ENCODE peak calls at places on chromosomes 7 and 10, in five cellular contexts. One of them, this sample, is unnamed. For H3K4me1, the result is how much of the 10 kb centered on the place peaks cover.

GRCh38 chr7:151918444-151918843 is 37.8 kb upstream of the GALNTL5 start:
- DNase-seq in fibroblast of lung: no peak
- DNase-seq in NT2/D1: no peak
- DNase-seq in aorta: no peak
- DNase-seq in tibial artery: peak
- DNase-seq in this sample: no peak

GRCh38 chr7:141513720-141514119 is 37.5 kb upstream of the AGK start:
- DNase-seq in fibroblast of lung: no peak
- DNase-seq in NT2/D1: no peak
- DNase-seq in aorta: no peak
- DNase-seq in tibial artery: no peak
- DNase-seq in this sample: no peak

GRCh38 chr7:108420482-108420908 is 35.7 kb downstream of the NRCAM start:
- DNase-seq in fibroblast of lung: no peak
- DNase-seq in NT2/D1: no peak
- DNase-seq in aorta: no peak
- DNase-seq in tibial artery: no peak
- DNase-seq in this sample: no peak

GRCh38 chr7:47482013-47482761 is 99.7 kb downstream of the TNS3 start:
- DNase-seq in fibroblast of lung: peak
- DNase-seq in NT2/D1: no peak
- DNase-seq in aorta: peak
- DNase-seq in tibial artery: peak
- DNase-seq in this sample: peak

GRCh38 chr10:8577681-8578080 is 523.2 kb downstream of the GATA3 start:
- DNase-seq in fibroblast of lung: no peak
- DNase-seq in NT2/D1: no peak
- DNase-seq in aorta: no peak
- DNase-seq in tibial artery: no peak
- DNase-seq in this sample: no peak

GRCh38 chr7:106568680-106569499 is 92.1 kb downstream of the CCDC71L start:
- DNase-seq in fibroblast of lung: peak
- DNase-seq in NT2/D1: peak
- DNase-seq in aorta: no peak
- DNase-seq in tibial artery: no peak
- DNase-seq in this sample: peak

GRCh38 chr10:110209926-110210662 is 2.7 kb downstream of the MXI1 start:
- DNase-seq in fibroblast of lung: peak
- DNase-seq in NT2/D1: no peak
- DNase-seq in aorta: peak
- DNase-seq in tibial artery: peak
- DNase-seq in this sample: no peak

GRCh38 chr10:4183761-4184261 is 398.8 kb upstream of the KLF6 start:
- DNase-seq in fibroblast of lung: peak
- DNase-seq in NT2/D1: no peak
- DNase-seq in aorta: no peak
- DNase-seq in tibial artery: no peak
- DNase-seq in this sample: no peak

GRCh38 chr7:158543401-158543680 is 44.3 kb downstream of the PTPRN2 start:
- DNase-seq in fibroblast of lung: no peak
- DNase-seq in NT2/D1: no peak
- DNase-seq in aorta: no peak
- DNase-seq in tibial artery: no peak
- DNase-seq in this sample: no peak

GRCh38 chr7:96685353-96685752 is 24.3 kb downstream of the SEM1 start:
- DNase-seq in fibroblast of lung: no peak
- DNase-seq in NT2/D1: no peak
- DNase-seq in aorta: no peak
- DNase-seq in tibial artery: no peak
- DNase-seq in this sample: no peak

GRCh38 chr7:48481235-48481634 is 310.0 kb downstream of the ABCA13 start:
- DNase-seq in fibroblast of lung: no peak
- DNase-seq in NT2/D1: no peak
- DNase-seq in aorta: no peak
- DNase-seq in tibial artery: no peak
- DNase-seq in this sample: no peak

GRCh38 chr7:140656548-140657515 is 15.9 kb upstream of the ADCK2 start:
- DNase-seq in fibroblast of lung: peak
- DNase-seq in NT2/D1: no peak
- DNase-seq in aorta: peak
- DNase-seq in tibial artery: peak
- DNase-seq in this sample: peak

GRCh38 chr7:66877577-66878300 is 43.3 kb upstream of the TMEM248 start:
- DNase-seq in fibroblast of lung: peak
- DNase-seq in NT2/D1: no peak
- DNase-seq in aorta: no peak
- DNase-seq in tibial artery: no peak
- DNase-seq in this sample: no peak

GRCh38 chr7:70598976-70599375 is 533.0 kb upstream of the GALNT17 start:
- DNase-seq in fibroblast of lung: no peak
- DNase-seq in NT2/D1: no peak
- DNase-seq in aorta: no peak
- DNase-seq in tibial artery: no peak
- DNase-seq in this sample: peak

GRCh38 chr10:14184841-14185500 is 145.8 kb downstream of the FRMD4A start:
- DNase-seq in fibroblast of lung: peak
- DNase-seq in NT2/D1: no peak
- DNase-seq in aorta: no peak
- DNase-seq in tibial artery: no peak
- DNase-seq in this sample: peak

GRCh38 chr7:39238209-39238869 is 260.6 kb downstream of the POU6F2 start:
- DNase-seq in fibroblast of lung: no peak
- DNase-seq in NT2/D1: no peak
- DNase-seq in aorta: no peak
- DNase-seq in tibial artery: no peak
- DNase-seq in this sample: no peak

GRCh38 chr10:105974803-105975456 is 1189.6 kb downstream of the SORCS1 start:
- DNase-seq in fibroblast of lung: peak
- DNase-seq in NT2/D1: peak
- DNase-seq in aorta: no peak
- DNase-seq in tibial artery: no peak
- DNase-seq in this sample: no peak

GRCh38 chr7:25672476-25672875 is 444.2 kb upstream of the NPVF start:
- DNase-seq in fibroblast of lung: no peak
- DNase-seq in NT2/D1: no peak
- DNase-seq in aorta: no peak
- DNase-seq in tibial artery: no peak
- DNase-seq in this sample: no peak

GRCh38 chr10:129719889-129720590 is 244.0 kb downstream of the EBF3 start:
- DNase-seq in fibroblast of lung: no peak
- DNase-seq in NT2/D1: no peak
- DNase-seq in aorta: no peak
- DNase-seq in tibial artery: peak
- DNase-seq in this sample: no peak

GRCh38 chr7:19728731-19729130 is 19.9 kb upstream of the POLR1F start:
- DNase-seq in fibroblast of lung: no peak
- DNase-seq in NT2/D1: no peak
- DNase-seq in aorta: no peak
- DNase-seq in tibial artery: no peak
- DNase-seq in this sample: no peak

GRCh38 chr10:33722067-33722466 is 387.6 kb upstream of the NRP1 start:
- DNase-seq in fibroblast of lung: peak
- DNase-seq in NT2/D1: no peak
- DNase-seq in aorta: no peak
- DNase-seq in tibial artery: no peak
- DNase-seq in this sample: no peak

GRCh38 chr10:69180525-69181204 is 631 bp downstream of the SUPV3L1 start:
- DNase-seq in fibroblast of lung: no peak
- DNase-seq in NT2/D1: no peak
- DNase-seq in aorta: no peak
- DNase-seq in tibial artery: no peak
- DNase-seq in this sample: no peak

GRCh38 chr7:44922351-44922694 is 37.0 kb upstream of the PURB start:
- DNase-seq in fibroblast of lung: no peak
- DNase-seq in NT2/D1: no peak
- DNase-seq in aorta: no peak
- DNase-seq in tibial artery: no peak
- DNase-seq in this sample: no peak

GRCh38 chr10:88792656-88793055 is 9.9 kb upstream of the LIPM start:
- DNase-seq in fibroblast of lung: peak
- DNase-seq in NT2/D1: no peak
- DNase-seq in aorta: no peak
- DNase-seq in tibial artery: peak
- DNase-seq in this sample: no peak

GRCh38 chr10:4978870-4979269 is 15.7 kb downstream of the AKR1C1 start:
- DNase-seq in fibroblast of lung: no peak
- DNase-seq in NT2/D1: no peak
- DNase-seq in aorta: no peak
- DNase-seq in tibial artery: no peak
- DNase-seq in this sample: no peak

GRCh38 chr7:134458341-134458805 is 527 bp downstream of the AKR1B1 start:
- DNase-seq in fibroblast of lung: peak
- DNase-seq in NT2/D1: peak
- DNase-seq in aorta: peak
- DNase-seq in tibial artery: peak
- DNase-seq in this sample: no peak

GRCh38 chr7:14851610-14852009 is 50.9 kb downstream of the DGKB start:
- DNase-seq in fibroblast of lung: no peak
- DNase-seq in NT2/D1: no peak
- DNase-seq in aorta: no peak
- DNase-seq in tibial artery: no peak
- DNase-seq in this sample: no peak

GRCh38 chr7:107372298-107372697 is 97.6 kb upstream of the GPR22 start:
- DNase-seq in fibroblast of lung: peak
- DNase-seq in NT2/D1: no peak
- DNase-seq in aorta: no peak
- DNase-seq in tibial artery: no peak
- DNase-seq in this sample: peak

GRCh38 chr10:113753020-113753692 is 1.7 kb downstream of the PLEKHS1 start:
- DNase-seq in fibroblast of lung: peak
- DNase-seq in NT2/D1: no peak
- DNase-seq in aorta: no peak
- DNase-seq in tibial artery: no peak
- DNase-seq in this sample: no peak

GRCh38 chr7:17255930-17256329 is 42.5 kb upstream of the AHR start:
- DNase-seq in fibroblast of lung: no peak
- DNase-seq in NT2/D1: no peak
- DNase-seq in aorta: no peak
- DNase-seq in tibial artery: no peak
- DNase-seq in this sample: no peak

GRCh38 chr10:31126593-31126992 is 94.9 kb upstream of the ZNF438 start:
- DNase-seq in fibroblast of lung: no peak
- DNase-seq in NT2/D1: no peak
- DNase-seq in aorta: no peak
- DNase-seq in tibial artery: no peak
- DNase-seq in this sample: no peak

GRCh38 chr10:55820478-55820877 is 540.6 kb downstream of the ZWINT start:
- DNase-seq in fibroblast of lung: no peak
- DNase-seq in NT2/D1: no peak
- DNase-seq in aorta: no peak
- DNase-seq in tibial artery: no peak
- DNase-seq in this sample: no peak

GRCh38 chr10:20598590-20598989 is 298.5 kb downstream of the NEBL start:
- DNase-seq in fibroblast of lung: peak
- DNase-seq in NT2/D1: peak
- DNase-seq in aorta: peak
- DNase-seq in tibial artery: peak
- DNase-seq in this sample: peak

GRCh38 chr10:113605207-113605606 is 52.4 kb downstream of the HABP2 start:
- DNase-seq in fibroblast of lung: no peak
- DNase-seq in NT2/D1: no peak
- DNase-seq in aorta: no peak
- DNase-seq in tibial artery: no peak
- DNase-seq in this sample: no peak

GRCh38 chr7:36277247-36277542 is 112.5 kb upstream of the ANLN start:
- DNase-seq in fibroblast of lung: no peak
- DNase-seq in NT2/D1: no peak
- DNase-seq in aorta: no peak
- DNase-seq in tibial artery: peak
- DNase-seq in this sample: no peak

GRCh38 chr10:131246089-131246488 is 65.4 kb downstream of the TCERG1L start:
- DNase-seq in fibroblast of lung: no peak
- DNase-seq in NT2/D1: no peak
- DNase-seq in aorta: peak
- DNase-seq in tibial artery: no peak
- DNase-seq in this sample: no peak

GRCh38 chr10:70559861-70560260 is 42.7 kb downstream of the PRF1 start:
- DNase-seq in fibroblast of lung: no peak
- DNase-seq in NT2/D1: no peak
- DNase-seq in aorta: peak
- DNase-seq in tibial artery: peak
- DNase-seq in this sample: no peak

GRCh38 chr7:79157281-79157680 is 296.2 kb downstream of the MAGI2 start:
- DNase-seq in fibroblast of lung: no peak
- DNase-seq in NT2/D1: no peak
- DNase-seq in aorta: no peak
- DNase-seq in tibial artery: no peak
- DNase-seq in this sample: no peak

GRCh38 chr10:62217683-62218082 is 51.0 kb downstream of the RTKN2 start:
- DNase-seq in fibroblast of lung: no peak
- DNase-seq in NT2/D1: no peak
- DNase-seq in aorta: no peak
- DNase-seq in tibial artery: no peak
- DNase-seq in this sample: no peak
- H3K4me1 ChIP-seq in fibroblast of lung: under half
- H3K4me1 ChIP-seq in NT2/D1: under half
- H3K4me1 ChIP-seq in aorta: under half
- H3K4me1 ChIP-seq in tibial artery: under half
- H3K4me1 ChIP-seq in this sample: under half

GRCh38 chr10:47406548-47406869 is 22.4 kb upstream of the ZNF488 start:
- DNase-seq in fibroblast of lung: no peak
- DNase-seq in NT2/D1: no peak
- DNase-seq in aorta: no peak
- DNase-seq in tibial artery: peak
- DNase-seq in this sample: no peak
- H3K4me1 ChIP-seq in fibroblast of lung: under half
- H3K4me1 ChIP-seq in NT2/D1: under half
- H3K4me1 ChIP-seq in aorta: under half
- H3K4me1 ChIP-seq in tibial artery: under half
- H3K4me1 ChIP-seq in this sample: under half

GRCh38 chr7:56077681-56078080 is 13.6 kb downstream of the SUMF2 start:
- DNase-seq in fibroblast of lung: no peak
- DNase-seq in NT2/D1: no peak
- DNase-seq in aorta: peak
- DNase-seq in tibial artery: no peak
- DNase-seq in this sample: no peak
- H3K4me1 ChIP-seq in fibroblast of lung: under half
- H3K4me1 ChIP-seq in NT2/D1: under half
- H3K4me1 ChIP-seq in aorta: under half
- H3K4me1 ChIP-seq in tibial artery: under half
- H3K4me1 ChIP-seq in this sample: under half

GRCh38 chr10:119501690-119502089 is 40.8 kb downstream of the RGS10 start:
- DNase-seq in fibroblast of lung: no peak
- DNase-seq in NT2/D1: no peak
- DNase-seq in aorta: no peak
- DNase-seq in tibial artery: no peak
- DNase-seq in this sample: no peak

GRCh38 chr10:119500796-119501195 is 41.7 kb downstream of the RGS10 start:
- DNase-seq in fibroblast of lung: no peak
- DNase-seq in NT2/D1: no peak
- DNase-seq in aorta: no peak
- DNase-seq in tibial artery: no peak
- DNase-seq in this sample: no peak

GRCh38 chr10:119502618-119503155 is 39.8 kb downstream of the RGS10 start:
- DNase-seq in fibroblast of lung: no peak
- DNase-seq in NT2/D1: no peak
- DNase-seq in aorta: no peak
- DNase-seq in tibial artery: no peak
- DNase-seq in this sample: no peak

GRCh38 chr10:119503821-119504220 is 38.7 kb downstream of the RGS10 start:
- DNase-seq in fibroblast of lung: no peak
- DNase-seq in NT2/D1: no peak
- DNase-seq in aorta: no peak
- DNase-seq in tibial artery: no peak
- DNase-seq in this sample: no peak

GRCh38 chr10:119502214-119502613 is 40.3 kb downstream of the RGS10 start:
- DNase-seq in fibroblast of lung: no peak
- DNase-seq in NT2/D1: no peak
- DNase-seq in aorta: no peak
- DNase-seq in tibial artery: no peak
- DNase-seq in this sample: no peak
- H3K4me1 ChIP-seq in fibroblast of lung: under half
- H3K4me1 ChIP-seq in NT2/D1: under half
- H3K4me1 ChIP-seq in aorta: under half
- H3K4me1 ChIP-seq in tibial artery: under half
- H3K4me1 ChIP-seq in this sample: under half

This sample was measured in foreskin keratinocyte.